ENCODE peak calls at places on chromosomes 13 and 19, in seven cellular contexts. One of them, this sample, is unnamed.

GRCh38 chr13:43374621-43375020 is 351.2 kb downstream of the DNAJC15 start:
- DNase-seq in SK-N-SH: no peak
- DNase-seq in HCT116: no peak
- DNase-seq in K562: no peak
- DNase-seq in H1: no peak
- DNase-seq in HepG2: no peak
- DNase-seq in GM12878: no peak
- DNase-seq in this sample: no peak

GRCh38 chr19:33468361-33469170 is 53.0 kb downstream of the PEPD start:
- DNase-seq in SK-N-SH: no peak
- DNase-seq in HCT116: no peak
- DNase-seq in K562: no peak
- DNase-seq in H1: no peak
- DNase-seq in HepG2: no peak
- DNase-seq in GM12878: no peak
- DNase-seq in this sample: no peak

GRCh38 chr19:51726049-51726448 is 2.3 kb upstream of the HAS1 start:
- DNase-seq in SK-N-SH: no peak
- DNase-seq in HCT116: no peak
- DNase-seq in K562: peak; percentile 79
- DNase-seq in H1: no peak
- DNase-seq in HepG2: no peak
- DNase-seq in GM12878: no peak
- DNase-seq in this sample: no peak

GRCh38 chr19:10134040-10134439 is 14.3 kb upstream of the EIF3G start:
- DNase-seq in SK-N-SH: no peak
- DNase-seq in HCT116: no peak
- DNase-seq in K562: no peak
- DNase-seq in H1: no peak
- DNase-seq in HepG2: no peak
- DNase-seq in GM12878: no peak
- DNase-seq in this sample: no peak

GRCh38 chr19:48624067-48624594 is 4.8 kb downstream of the SPHK2 start:
- DNase-seq in SK-N-SH: peak; percentile 97
- DNase-seq in HCT116: peak; percentile 91
- DNase-seq in K562: peak; percentile 96
- DNase-seq in H1: peak; percentile 95
- DNase-seq in HepG2: peak; percentile 82
- DNase-seq in GM12878: peak; percentile 81
- DNase-seq in this sample: peak; percentile 89

GRCh38 chr13:55761986-55762385 is 1378.7 kb upstream of the PRR20A start:
- DNase-seq in SK-N-SH: no peak
- DNase-seq in HCT116: no peak
- DNase-seq in K562: no peak
- DNase-seq in H1: no peak
- DNase-seq in HepG2: no peak
- DNase-seq in GM12878: no peak
- DNase-seq in this sample: no peak

GRCh38 chr13:95676100-95676774 is 702 bp upstream of the DNAJC3 start:
- DNase-seq in SK-N-SH: no peak
- DNase-seq in HCT116: peak; percentile 22
- DNase-seq in K562: peak; percentile 17
- DNase-seq in H1: no peak
- DNase-seq in HepG2: peak; percentile 50
- DNase-seq in GM12878: no peak
- DNase-seq in this sample: no peak

GRCh38 chr19:19578241-19578640 is 40.2 kb downstream of the CILP2 start:
- DNase-seq in SK-N-SH: peak; percentile 62
- DNase-seq in HCT116: no peak
- DNase-seq in K562: no peak
- DNase-seq in H1: no peak
- DNase-seq in HepG2: no peak
- DNase-seq in GM12878: no peak
- DNase-seq in this sample: no peak

GRCh38 chr19:2221250-2221831 is 14.8 kb downstream of the PLEKHJ1 start:
- DNase-seq in SK-N-SH: peak; percentile 75
- DNase-seq in HCT116: no peak
- DNase-seq in K562: no peak
- DNase-seq in H1: no peak
- DNase-seq in HepG2: no peak
- DNase-seq in GM12878: no peak
- DNase-seq in this sample: no peak

GRCh38 chr19:53467503-53468262 is at the start of gene ZNF813:
- DNase-seq in SK-N-SH: peak; percentile 95
- DNase-seq in HCT116: no peak
- DNase-seq in K562: peak; percentile 93
- DNase-seq in H1: peak; percentile 98
- DNase-seq in HepG2: peak; percentile 82
- DNase-seq in GM12878: peak; percentile 64
- DNase-seq in this sample: peak; percentile 89

GRCh38 chr13:114074671-114075315 is 57.6 kb downstream of the RASA3 start:
- DNase-seq in SK-N-SH: no peak
- DNase-seq in HCT116: no peak
- DNase-seq in K562: no peak
- DNase-seq in H1: no peak
- DNase-seq in HepG2: no peak
- DNase-seq in GM12878: no peak
- DNase-seq in this sample: no peak

GRCh38 chr13:113970810-113971470 is 2.9 kb downstream of the C13orf46 start:
- DNase-seq in SK-N-SH: no peak
- DNase-seq in HCT116: no peak
- DNase-seq in K562: no peak
- DNase-seq in H1: no peak
- DNase-seq in HepG2: no peak
- DNase-seq in GM12878: no peak
- DNase-seq in this sample: peak; percentile 97

GRCh38 chr13:36674337-36675212 is 755 bp downstream of the SERTM1 start:
- DNase-seq in SK-N-SH: peak; percentile 6
- DNase-seq in HCT116: no peak
- DNase-seq in K562: no peak
- DNase-seq in H1: peak; percentile 52
- DNase-seq in HepG2: no peak
- DNase-seq in GM12878: no peak
- DNase-seq in this sample: no peak

GRCh38 chr13:22903925-22904324 is 276.9 kb upstream of the SGCG start:
- DNase-seq in SK-N-SH: no peak
- DNase-seq in HCT116: no peak
- DNase-seq in K562: peak; percentile 34
- DNase-seq in H1: no peak
- DNase-seq in HepG2: no peak
- DNase-seq in GM12878: no peak
- DNase-seq in this sample: no peak

GRCh38 chr13:42656136-42656535 is 82.2 kb downstream of the TNFSF11 start:
- DNase-seq in SK-N-SH: no peak
- DNase-seq in HCT116: no peak
- DNase-seq in K562: no peak
- DNase-seq in H1: no peak
- DNase-seq in HepG2: no peak
- DNase-seq in GM12878: no peak
- DNase-seq in this sample: no peak

GRCh38 chr13:110421696-110422395 is 114.8 kb downstream of the COL4A2 start:
- DNase-seq in SK-N-SH: no peak
- DNase-seq in HCT116: no peak
- DNase-seq in K562: no peak
- DNase-seq in H1: no peak
- DNase-seq in HepG2: no peak
- DNase-seq in GM12878: no peak
- DNase-seq in this sample: no peak

GRCh38 chr13:93981578-93981977 is 497.9 kb downstream of the DCT start:
- DNase-seq in SK-N-SH: no peak
- DNase-seq in HCT116: no peak
- DNase-seq in K562: no peak
- DNase-seq in H1: no peak
- DNase-seq in HepG2: no peak
- DNase-seq in GM12878: no peak
- DNase-seq in this sample: no peak

GRCh38 chr13:98172570-98173405 is 4.3 kb downstream of the RNF113B start:
- DNase-seq in SK-N-SH: peak; percentile 61
- DNase-seq in HCT116: no peak
- DNase-seq in K562: no peak
- DNase-seq in H1: no peak
- DNase-seq in HepG2: no peak
- DNase-seq in GM12878: no peak
- DNase-seq in this sample: peak; percentile 23

GRCh38 chr13:54845351-54845965 is 1816.8 kb downstream of the OLFM4 start:
- DNase-seq in SK-N-SH: no peak
- DNase-seq in HCT116: no peak
- DNase-seq in K562: no peak
- DNase-seq in H1: no peak
- DNase-seq in HepG2: no peak
- DNase-seq in GM12878: no peak
- DNase-seq in this sample: peak; percentile 38

GRCh38 chr13:37595162-37595561 is 3.4 kb downstream of the POSTN start:
- DNase-seq in SK-N-SH: no peak
- DNase-seq in HCT116: no peak
- DNase-seq in K562: no peak
- DNase-seq in H1: no peak
- DNase-seq in HepG2: no peak
- DNase-seq in GM12878: no peak
- DNase-seq in this sample: no peak

GRCh38 chr19:2332341-2333026 is 4.0 kb downstream of the SPPL2B start:
- DNase-seq in SK-N-SH: no peak
- DNase-seq in HCT116: no peak
- DNase-seq in K562: no peak
- DNase-seq in H1: no peak
- DNase-seq in HepG2: no peak
- DNase-seq in GM12878: peak; percentile 56
- DNase-seq in this sample: no peak

GRCh38 chr13:94620286-94620896 is 18.7 kb downstream of the GPR180 start:
- DNase-seq in SK-N-SH: peak; percentile 49
- DNase-seq in HCT116: peak; percentile 15
- DNase-seq in K562: peak; percentile 30
- DNase-seq in H1: no peak
- DNase-seq in HepG2: peak; percentile 39
- DNase-seq in GM12878: no peak
- DNase-seq in this sample: peak; percentile 60

GRCh38 chr13:43005460-43006236 is 13.6 kb upstream of the EPSTI1 start:
- DNase-seq in SK-N-SH: no peak
- DNase-seq in HCT116: no peak
- DNase-seq in K562: no peak
- DNase-seq in H1: no peak
- DNase-seq in HepG2: peak; percentile 50
- DNase-seq in GM12878: no peak
- DNase-seq in this sample: no peak

GRCh38 chr13:32837973-32838940 is 178.0 kb upstream of the KL start:
- DNase-seq in SK-N-SH: no peak
- DNase-seq in HCT116: no peak
- DNase-seq in K562: no peak
- DNase-seq in H1: peak; percentile 43
- DNase-seq in HepG2: no peak
- DNase-seq in GM12878: no peak
- DNase-seq in this sample: no peak
- TF ChIP-seq JUND in SK-N-SH: no peak
- TF ChIP-seq JUND in HCT116: no peak
- TF ChIP-seq JUND in K562: no peak
- TF ChIP-seq JUND in H1: no peak
- TF ChIP-seq JUND in HepG2: no peak
- TF ChIP-seq JUND in GM12878: no peak
- TF ChIP-seq JUND in this sample: no peak

GRCh38 chr19:38195237-38195636 is 28.8 kb downstream of the DPF1 start:
- DNase-seq in SK-N-SH: no peak
- DNase-seq in HCT116: no peak
- DNase-seq in K562: no peak
- DNase-seq in H1: no peak
- DNase-seq in HepG2: no peak
- DNase-seq in GM12878: no peak
- DNase-seq in this sample: no peak
- TF ChIP-seq JUND in SK-N-SH: no peak
- TF ChIP-seq JUND in HCT116: no peak
- TF ChIP-seq JUND in K562: no peak
- TF ChIP-seq JUND in H1: no peak
- TF ChIP-seq JUND in HepG2: no peak
- TF ChIP-seq JUND in GM12878: no peak
- TF ChIP-seq JUND in this sample: no peak

GRCh38 chr19:17706750-17707181 is 12.5 kb upstream of the MAP1S start:
- DNase-seq in SK-N-SH: peak; percentile 87
- DNase-seq in HCT116: peak; percentile 69
- DNase-seq in K562: peak; percentile 95
- DNase-seq in H1: peak; percentile 89
- DNase-seq in HepG2: peak; percentile 46
- DNase-seq in GM12878: no peak
- DNase-seq in this sample: no peak

DNA sequence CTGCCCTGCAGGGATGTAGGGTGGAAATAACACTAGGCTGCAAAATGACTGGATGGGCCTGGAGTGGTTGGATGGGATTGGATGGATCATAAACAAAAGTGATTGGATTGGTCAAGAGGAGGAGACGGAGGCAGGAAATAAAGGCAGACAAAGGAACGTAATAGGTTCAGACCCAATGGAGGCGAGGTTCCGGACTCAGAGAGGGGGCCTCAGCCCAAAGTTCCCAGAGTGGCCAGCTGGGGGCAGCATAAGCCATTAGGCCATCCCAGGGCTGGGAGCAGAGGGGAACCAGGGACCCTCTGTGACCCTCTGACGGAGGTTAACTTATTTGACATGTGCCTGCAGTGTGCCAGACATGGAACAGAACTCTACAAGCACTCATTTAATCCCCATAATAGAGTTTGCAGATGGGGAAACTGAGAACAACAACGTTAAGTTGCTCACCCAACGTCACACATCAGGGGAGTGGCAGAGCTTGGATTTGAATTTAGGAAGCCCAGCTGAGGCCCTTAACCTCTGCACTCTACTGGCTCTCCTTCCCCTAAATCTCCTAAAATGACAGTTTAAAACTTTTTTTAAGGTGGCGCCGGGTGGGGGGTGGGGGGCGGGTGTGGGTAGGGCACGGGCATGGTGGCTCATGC is 15.3 kb upstream of the MAP1S start:
- DNase-seq in SK-N-SH: peak; percentile 80
- DNase-seq in HCT116: peak; percentile 64
- DNase-seq in K562: peak; percentile 66
- DNase-seq in H1: peak; percentile 95
- DNase-seq in HepG2: peak; percentile 33
- DNase-seq in GM12878: no peak
- DNase-seq in this sample: peak; percentile 35
- TF ChIP-seq JUND in SK-N-SH: no peak
- TF ChIP-seq JUND in HCT116: no peak
- TF ChIP-seq JUND in K562: no peak
- TF ChIP-seq JUND in H1: no peak
- TF ChIP-seq JUND in HepG2: no peak
- TF ChIP-seq JUND in GM12878: no peak
- TF ChIP-seq JUND in this sample: no peak

GRCh38 chr19:38842439-38843174 is 7.2 kb downstream of the HNRNPL start:
- DNase-seq in SK-N-SH: no peak
- DNase-seq in HCT116: no peak
- DNase-seq in K562: peak; percentile 2
- DNase-seq in H1: no peak
- DNase-seq in HepG2: no peak
- DNase-seq in GM12878: no peak
- DNase-seq in this sample: no peak
- TF ChIP-seq JUND in SK-N-SH: no peak
- TF ChIP-seq JUND in HCT116: no peak
- TF ChIP-seq JUND in K562: no peak
- TF ChIP-seq JUND in H1: no peak
- TF ChIP-seq JUND in HepG2: no peak
- TF ChIP-seq JUND in GM12878: no peak
- TF ChIP-seq JUND in this sample: no peak

DNA sequence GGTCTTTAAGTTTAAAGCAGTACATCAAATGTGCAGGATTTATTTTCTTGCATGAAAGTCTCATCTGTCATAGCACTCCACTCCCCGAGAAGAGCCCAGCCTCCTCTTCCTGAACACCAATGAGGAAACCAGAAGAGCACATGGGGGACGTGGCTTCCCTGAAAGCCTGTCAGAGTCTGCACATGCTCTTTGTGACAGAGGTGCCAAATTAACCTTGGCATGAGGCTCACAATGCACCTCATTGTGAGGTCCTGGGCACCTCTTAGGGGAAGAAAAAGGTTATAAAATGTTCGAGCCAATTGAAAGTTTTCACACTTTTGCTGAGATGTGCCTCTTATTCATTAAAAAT is 141.3 kb upstream of the RFC3 start:
- DNase-seq in SK-N-SH: peak; percentile 66
- DNase-seq in HCT116: no peak
- DNase-seq in K562: no peak
- DNase-seq in H1: no peak
- DNase-seq in HepG2: peak; percentile 88
- DNase-seq in GM12878: no peak
- DNase-seq in this sample: peak; percentile 84
- TF ChIP-seq JUND in SK-N-SH: no peak
- TF ChIP-seq JUND in HCT116: no peak
- TF ChIP-seq JUND in K562: no peak
- TF ChIP-seq JUND in H1: no peak
- TF ChIP-seq JUND in HepG2: no peak
- TF ChIP-seq JUND in GM12878: no peak
- TF ChIP-seq JUND in this sample: no peak